ENCODE peak calls at places on chromosome 1, in eight cellular contexts. One of them, this sample, is unnamed.

GRCh38 chr1:53562256-53562982 is 103.2 kb downstream of the DMRTB1 start:
- DNase-seq in glutamatergic neuron: no peak
- DNase-seq in A549: no peak
- DNase-seq in NCI-H446: no peak
- DNase-seq in choroid plexus epithelial cell: no peak
- DNase-seq in NCI-H1105 treated with DMSO at 0.1 percent for 48 hours: no peak
- DNase-seq in GM12865: no peak
- DNase-seq in activated T-cell treated with anti-CD3 and anti-CD28 coated beads for 1 hour: no peak
- DNase-seq in this sample: no peak

GRCh38 chr1:67648582-67649326 is 36.2 kb upstream of the GADD45A start:
- DNase-seq in A549: no peak
- DNase-seq in GM12865: no peak
- DNase-seq in NCI-H446: no peak
- DNase-seq in activated T-cell treated with anti-CD3 and anti-CD28 coated beads for 1 hour: no peak
- DNase-seq in glutamatergic neuron: no peak
- DNase-seq in choroid plexus epithelial cell: no peak
- DNase-seq in NCI-H1105 treated with DMSO at 0.1 percent for 48 hours: no peak
- DNase-seq in this sample: no peak

GRCh38 chr1:202302166-202302565 is 39.6 kb downstream of the UBE2T start:
- DNase-seq in A549: no peak
- DNase-seq in glutamatergic neuron: no peak
- DNase-seq in choroid plexus epithelial cell: no peak
- DNase-seq in activated T-cell treated with anti-CD3 and anti-CD28 coated beads for 1 hour: no peak
- DNase-seq in NCI-H1105 treated with DMSO at 0.1 percent for 48 hours: no peak
- DNase-seq in GM12865: no peak
- DNase-seq in NCI-H446: no peak
- DNase-seq in this sample: no peak

GRCh38 chr1:192527950-192528349 is 47.6 kb upstream of the RGS1 start:
- DNase-seq in choroid plexus epithelial cell: no peak
- DNase-seq in NCI-H446: no peak
- DNase-seq in glutamatergic neuron: no peak
- DNase-seq in GM12865: peak
- DNase-seq in activated T-cell treated with anti-CD3 and anti-CD28 coated beads for 1 hour: no peak
- DNase-seq in A549: no peak
- DNase-seq in NCI-H1105 treated with DMSO at 0.1 percent for 48 hours: no peak
- DNase-seq in this sample: no peak

GRCh38 chr1:88354256-88354655 is 329.8 kb upstream of the PKN2 start:
- DNase-seq in GM12865: no peak
- DNase-seq in A549: no peak
- DNase-seq in choroid plexus epithelial cell: no peak
- DNase-seq in NCI-H1105 treated with DMSO at 0.1 percent for 48 hours: no peak
- DNase-seq in glutamatergic neuron: no peak
- DNase-seq in NCI-H446: no peak
- DNase-seq in activated T-cell treated with anti-CD3 and anti-CD28 coated beads for 1 hour: no peak
- DNase-seq in this sample: no peak

GRCh38 chr1:243942196-243943150 is 92.4 kb upstream of the AKT3 start:
- DNase-seq in NCI-H1105 treated with DMSO at 0.1 percent for 48 hours: no peak
- DNase-seq in NCI-H446: no peak
- DNase-seq in activated T-cell treated with anti-CD3 and anti-CD28 coated beads for 1 hour: no peak
- DNase-seq in choroid plexus epithelial cell: no peak
- DNase-seq in GM12865: no peak
- DNase-seq in A549: no peak
- DNase-seq in glutamatergic neuron: no peak
- DNase-seq in this sample: no peak

GRCh38 chr1:223763881-223764280 is 51.5 kb downstream of the CAPN2 start:
- DNase-seq in choroid plexus epithelial cell: no peak
- DNase-seq in activated T-cell treated with anti-CD3 and anti-CD28 coated beads for 1 hour: no peak
- DNase-seq in GM12865: no peak
- DNase-seq in NCI-H1105 treated with DMSO at 0.1 percent for 48 hours: no peak
- DNase-seq in A549: no peak
- DNase-seq in NCI-H446: no peak
- DNase-seq in glutamatergic neuron: no peak
- DNase-seq in this sample: no peak

GRCh38 chr1:222946436-222946835 is 131.6 kb downstream of the DISP1 start:
- DNase-seq in activated T-cell treated with anti-CD3 and anti-CD28 coated beads for 1 hour: no peak
- DNase-seq in choroid plexus epithelial cell: no peak
- DNase-seq in GM12865: no peak
- DNase-seq in NCI-H1105 treated with DMSO at 0.1 percent for 48 hours: no peak
- DNase-seq in A549: no peak
- DNase-seq in NCI-H446: no peak
- DNase-seq in glutamatergic neuron: no peak
- DNase-seq in this sample: no peak

This sample was measured in GM19239.